ENCODE peak calls at places on chromosomes 2 and 18, in seven cellular contexts. M is Peyer's patch; W is astrocyte; Y is right cardiac atrium; O is A673; K is neural progenitor cell; U is CD8-positive, alpha-beta memory T cell. L is an unnamed sample. For H3K4me1, the result is how much of the 10 kb centered on the place peaks cover.

GRCh38 chr2:157840568-157841156 is 35.5 kb downstream of the ACVR1 start:
- DNase-seq in K (no peak), U (no peak), M (peak), O (no peak), W (peak), Y (peak), L (no peak)

GRCh38 chr18:49813071-49813320 is 337 bp downstream of the ACAA2 start:
- DNase-seq in O (no peak), U (no peak), Y (peak), K (peak), M (peak), W (no peak), L (no peak)

GRCh38 chr2:199811360-199811759 is 39.6 kb downstream of the FTCDNL1 start:
- DNase-seq in K (no peak), M (no peak), U (no peak), Y (no peak), W (no peak), O (no peak), L (no peak)

GRCh38 chr2:199738723-199739412 is 112.1 kb downstream of the FTCDNL1 start:
- DNase-seq in K (no peak), U (no peak), W (no peak), M (no peak), O (peak), Y (no peak), L (no peak)

GRCh38 chr2:162327134-162327769 is 8.8 kb upstream of the IFIH1 start:
- DNase-seq in Y (no peak), W (no peak), M (no peak), U (no peak), K (peak), O (no peak), L (no peak)

GRCh38 chr18:830315-830901 is 18.4 kb upstream of the YES1 start:
- DNase-seq in W (peak), Y (peak), O (peak), U (peak), M (no peak), K (peak), L (peak)

GRCh38 chr2:216345846-216346245 is 26.4 kb downstream of the MARCHF4 start:
- DNase-seq in M (no peak), Y (no peak), U (no peak), K (no peak), O (no peak), W (no peak), L (no peak)

GRCh38 chr2:32627441-32627900 is 379 bp upstream of the TTC27 start:
- DNase-seq in M (peak), O (peak), K (peak), U (no peak), Y (peak), W (peak), L (no peak)

GRCh38 chr2:37333256-37333655 is 8.6 kb upstream of the PRKD3 start:
- DNase-seq in U (no peak), Y (no peak), O (no peak), M (no peak), W (no peak), K (no peak), L (no peak)

GRCh38 chr2:180158961-180159360 is 151.9 kb upstream of the CWC22 start:
- DNase-seq in K (no peak), Y (no peak), U (no peak), M (no peak), W (no peak), O (no peak), L (no peak)

GRCh38 chr2:194445226-194445625 is 1211.8 kb upstream of the SLC39A10 start:
- DNase-seq in O (no peak), U (no peak), W (no peak), M (no peak), K (no peak), Y (no peak), L (no peak)

GRCh38 chr2:127455566-127456493 is 37.6 kb downstream of the PROC start:
- DNase-seq in U (no peak), W (no peak), M (no peak), K (peak), Y (no peak), O (peak), L (no peak)

GRCh38 chr2:50443868-50444267 is 588.1 kb downstream of the NRXN1 start:
- DNase-seq in K (no peak), Y (no peak), U (no peak), M (no peak), W (no peak), O (no peak), L (no peak)

GRCh38 chr18:34942975-34943374 is 98.2 kb upstream of the MAPRE2 start:
- DNase-seq in U (no peak), Y (no peak), W (no peak), M (no peak), K (peak), O (no peak), L (no peak)

GRCh38 chr2:105796791-105797190 is 52.1 kb downstream of the NCK2 start:
- DNase-seq in O (no peak), Y (no peak), M (no peak), W (no peak), K (no peak), U (no peak), L (no peak)

GRCh38 chr18:7459851-7460774 is 107.0 kb upstream of the PTPRM start:
- DNase-seq in O (no peak), Y (no peak), U (no peak), W (no peak), M (no peak), K (peak), L (no peak)

GRCh38 chr18:53441761-53442414 is 782.6 kb downstream of the MBD2 start:
- DNase-seq in O (peak), W (no peak), U (no peak), K (no peak), M (no peak), Y (peak), L (no peak)

GRCh38 chr2:31980674-31981356 is 30.0 kb downstream of the MEMO1 start:
- DNase-seq in M (no peak), K (peak), O (peak), Y (no peak), W (peak), U (no peak), L (no peak)

GRCh38 chr2:217757108-217757463 is 245.7 kb downstream of the TNS1 start:
- DNase-seq in W (no peak), M (no peak), U (no peak), O (no peak), Y (no peak), K (no peak), L (no peak)

GRCh38 chr18:25669741-25670140 is 317.8 kb upstream of the ZNF521 start:
- DNase-seq in W (no peak), K (peak), O (no peak), U (no peak), Y (no peak), M (no peak), L (no peak)

GRCh38 chr2:79512442-79513401 is at the start of gene CTNNA2:
- DNase-seq in Y (peak), O (peak), M (peak), K (peak), W (peak), U (no peak), L (no peak)

GRCh38 chr2:227293531-227293930 is 31.5 kb upstream of the MFF start:
- DNase-seq in K (no peak), U (no peak), O (no peak), Y (no peak), M (no peak), W (no peak), L (no peak)

GRCh38 chr18:54671291-54671881 is 80.3 kb downstream of the DYNAP start:
- DNase-seq in O (peak), U (no peak), Y (no peak), M (no peak), W (peak), K (peak), L (no peak)

GRCh38 chr2:241002275-241003046 is 4.0 kb downstream of the SNED1 start:
- DNase-seq in W (no peak), U (no peak), O (no peak), K (no peak), Y (no peak), M (no peak), L (no peak)

GRCh38 chr2:237456200-237456731 is 30.8 kb upstream of the MLPH start:
- DNase-seq in W (peak), M (no peak), K (no peak), U (no peak), Y (peak), O (no peak), L (no peak)

GRCh38 chr18:62876106-62876505 is 160.8 kb downstream of the PHLPP1 start:
- DNase-seq in Y (no peak), U (no peak), K (no peak), O (no peak), M (no peak), W (no peak), L (no peak)
- H3K4me1 ChIP-seq in Y (under half), U (under half), K (under half), O (under half), M (under half), W (under half), L (under half)

DNA sequence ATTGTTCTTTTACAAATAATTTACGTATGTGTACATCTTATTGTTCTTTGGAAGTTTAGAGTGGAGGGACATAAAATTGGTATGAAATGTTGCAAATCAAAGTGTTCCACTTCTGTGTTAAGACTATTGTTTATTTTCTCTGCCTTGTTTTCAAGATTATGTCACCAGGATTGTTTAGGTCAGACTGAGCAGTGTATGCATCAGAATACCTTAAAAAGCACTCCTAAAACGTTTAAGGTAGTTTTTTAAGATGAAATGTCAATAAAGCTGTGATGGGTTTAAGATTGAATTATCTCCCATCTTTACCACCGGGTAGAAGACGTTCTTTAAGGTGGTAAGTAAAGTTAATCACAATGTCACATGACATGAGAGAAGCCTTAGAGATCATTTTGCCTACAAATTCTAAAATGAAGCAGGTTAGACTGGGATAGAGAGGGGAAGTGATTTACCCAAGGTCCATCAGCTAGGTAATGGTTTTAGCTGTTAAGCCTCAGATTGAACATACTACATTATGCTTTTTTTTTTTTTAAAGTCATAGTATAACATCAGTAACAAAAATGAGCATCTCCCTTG is 10.6 kb downstream of the VAPA start:
- DNase-seq in K (no peak), Y (no peak), M (no peak), U (no peak), O (no peak), W (no peak), L (no peak)
- H3K4me1 ChIP-seq in K (under half), Y (under half), M (under half), U (half or more), O (half or more), W (under half), L (under half)

DNA sequence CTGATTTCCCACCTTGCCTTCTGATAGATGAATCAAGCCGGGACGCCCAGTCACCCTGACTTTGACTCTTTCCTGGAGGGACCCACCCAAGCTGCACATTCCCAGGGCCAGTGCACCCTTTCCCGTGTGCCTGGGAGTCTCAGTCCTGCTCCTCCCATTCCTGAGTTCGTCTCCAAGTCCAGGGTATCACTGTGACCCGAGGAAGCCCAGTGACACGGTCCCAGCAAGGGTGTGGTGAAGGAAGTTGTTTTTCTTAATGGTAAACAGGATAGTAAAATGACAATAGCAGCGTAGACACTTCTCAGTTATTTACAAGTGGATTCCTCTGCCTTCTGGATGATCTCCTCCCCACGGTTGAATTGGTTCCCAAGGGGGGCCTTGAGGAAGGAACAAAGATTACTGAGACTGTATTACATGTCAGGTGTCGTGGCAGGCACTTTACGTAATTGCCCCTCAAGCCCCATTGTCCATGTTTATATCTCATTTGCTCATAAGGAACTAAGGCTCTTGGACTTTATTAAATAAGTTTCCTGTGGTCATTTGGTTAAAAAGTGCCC is 123.3 kb downstream of the PRKCE start:
- DNase-seq in Y (no peak), K (no peak), U (no peak), W (no peak), O (no peak), M (peak), L (no peak)
- H3K4me1 ChIP-seq in Y (under half), K (under half), U (under half), W (under half), O (under half), M (under half), L (under half)

GRCh38 chr2:172578054-172578453 is 22.2 kb downstream of the PDK1 start:
- DNase-seq in O (no peak), U (no peak), K (no peak), W (no peak), M (no peak), Y (no peak), L (no peak)
- H3K4me1 ChIP-seq in O (under half), U (under half), K (under half), W (under half), M (under half), Y (under half), L (under half)

GRCh38 chr18:56997200-56997599 is 149.7 kb upstream of the BOD1L2 start:
- DNase-seq in Y (no peak), M (no peak), W (no peak), U (no peak), K (no peak), O (no peak), L (no peak)

GRCh38 chr18:57003342-57003741 is 143.5 kb upstream of the BOD1L2 start:
- DNase-seq in K (no peak), M (no peak), O (no peak), U (no peak), W (no peak), Y (no peak), L (no peak)

GRCh38 chr18:56999823-57000222 is 147.1 kb upstream of the BOD1L2 start:
- DNase-seq in O (no peak), M (no peak), K (no peak), W (no peak), U (no peak), Y (no peak), L (no peak)

GRCh38 chr18:57004366-57005121 is 142.3 kb upstream of the BOD1L2 start:
- DNase-seq in M (no peak), W (peak), O (peak), U (no peak), K (no peak), Y (no peak), L (no peak)

DNA sequence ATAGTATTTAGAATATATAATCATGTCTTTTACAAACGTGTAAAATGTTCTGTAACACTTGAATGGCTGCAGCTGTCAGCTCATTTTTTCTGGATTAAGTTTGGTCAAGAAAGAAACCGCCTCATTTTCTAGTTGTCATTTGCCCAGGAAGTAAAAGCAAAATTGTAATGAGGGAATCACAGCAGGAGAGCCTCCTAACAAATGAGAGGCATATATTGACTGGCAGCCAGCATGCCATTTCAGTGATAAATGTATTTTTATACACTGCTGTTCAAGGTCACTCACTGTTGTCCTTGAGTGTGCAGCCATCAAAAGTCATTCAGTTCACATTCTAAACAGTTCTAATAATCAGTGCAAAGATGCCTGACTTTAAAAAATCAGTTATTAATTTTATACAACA is 144.3 kb upstream of the BOD1L2 start:
- DNase-seq in M (no peak), K (no peak), U (no peak), Y (no peak), O (peak), W (no peak), L (no peak)
- H3K4me1 ChIP-seq in M (under half), K (under half), U (under half), Y (under half), O (half or more), W (under half), L (under half)

GRCh38 chr2:28755411-28755810 is 3.8 kb downstream of the PPP1CB start:
- DNase-seq in O (no peak), Y (no peak), W (peak), K (no peak), M (no peak), U (no peak), L (no peak)
- H3K4me1 ChIP-seq in O (under half), Y (under half), W (under half), K (under half), M (under half), U (half or more), L (under half)

DNA sequence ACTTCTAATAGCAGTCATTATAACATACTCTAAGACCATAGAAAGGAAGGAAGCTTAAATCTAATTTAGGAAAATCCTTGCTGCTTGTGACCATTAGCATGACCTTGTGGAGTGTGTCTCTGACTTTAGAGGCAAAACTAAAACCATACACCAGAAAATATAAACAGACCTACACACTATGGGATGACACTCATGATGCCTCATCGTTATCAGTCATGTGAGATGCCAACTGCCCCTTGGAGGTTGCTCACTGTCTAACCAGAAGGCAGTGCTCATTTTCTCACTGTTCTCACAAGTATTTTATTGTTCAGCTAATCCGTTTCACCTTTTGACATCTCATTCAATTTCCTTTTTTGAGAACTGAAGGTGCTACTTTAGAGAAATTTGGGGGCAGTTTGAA is 376.9 kb downstream of the RND3 start:
- DNase-seq in U (no peak), O (no peak), Y (no peak), M (no peak), K (no peak), W (no peak), L (no peak)
- H3K4me1 ChIP-seq in U (under half), O (under half), Y (under half), M (under half), K (under half), W (under half), L (under half)

DNA sequence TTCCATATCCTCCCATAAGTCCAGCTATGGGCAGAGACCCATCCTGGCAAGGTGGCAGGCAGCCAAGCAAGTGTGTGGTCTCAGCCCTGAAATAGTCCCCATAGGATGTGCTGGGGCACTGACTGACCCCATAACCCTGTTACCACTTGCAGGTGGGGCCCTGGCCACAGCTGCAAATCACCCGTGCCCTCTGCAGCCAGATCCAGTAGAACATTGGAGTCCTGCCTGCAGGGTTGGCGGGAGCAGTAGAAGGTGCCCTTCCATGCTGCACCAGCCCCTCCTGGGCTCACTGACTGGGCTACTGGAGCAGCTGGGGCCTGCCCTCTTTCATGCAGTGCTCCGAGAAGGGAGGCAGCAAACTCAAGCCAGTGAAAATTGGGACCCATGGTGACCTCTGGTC is 112.6 kb upstream of the MCFD2 start:
- DNase-seq in U (no peak), W (no peak), O (no peak), Y (no peak), K (no peak), M (no peak), L (no peak)
- H3K4me1 ChIP-seq in U (under half), W (under half), O (under half), Y (under half), K (under half), M (under half), L (under half)

L was measured in effector memory CD4-positive, alpha-beta T cell.